ENCODE peak calls at places on chromosomes 11 and 22, in six cellular contexts. C is mucosa of gallbladder; L is T1000; P is stimulated activated CD8-positive, alpha-beta memory T cell treated with anti-CD3 and anti-CD28 coated beads, Interleukin-2, amount 100 ng/mL, for 48 hours; F is GM23248; G is NCI-H1048. V is an unnamed sample.

GRCh38 chr11:85590848-85591483 is 36.2 kb downstream of the DLG2 start:
- DNase-seq in C (no peak), L (no peak), P (no peak), F (peak; percentile 63), G (no peak), V (no peak)

GRCh38 chr11:2267871-2268825 is 2.2 kb downstream of the ASCL2 start:
- DNase-seq in C (peak; percentile 9), L (no peak), P (no peak), F (no peak), G (no peak), V (no peak)

GRCh38 chr22:25644122-25644521 is 79.6 kb downstream of the GRK3 start:
- DNase-seq in C (no peak), L (no peak), P (no peak), F (no peak), G (no peak), V (no peak)

GRCh38 chr11:66150725-66151124 is 80.7 kb downstream of the PACS1 start:
- DNase-seq in C (no peak), L (no peak), P (no peak), F (no peak), G (no peak), V (no peak)

GRCh38 chr11:67641302-67642147 is 2.0 kb upstream of the TBX10 start:
- DNase-seq in C (no peak), L (no peak), P (no peak), F (no peak), G (no peak), V (no peak)

GRCh38 chr22:42275970-42276369 is 5.5 kb upstream of the TCF20 start:
- DNase-seq in C (no peak), L (no peak), P (no peak), F (no peak), G (no peak), V (no peak)

GRCh38 chr11:10397226-10397987 is 57.7 kb upstream of the AMPD3 start:
- DNase-seq in C (no peak), L (peak; percentile 8), P (no peak), F (no peak), G (no peak), V (no peak)

GRCh38 chr11:86416494-86416893 is 41.8 kb downstream of the CCDC81 start:
- DNase-seq in C (no peak), L (no peak), P (no peak), F (no peak), G (no peak), V (no peak)

GRCh38 chr11:19577849-19578619 is 134.6 kb upstream of the NAV2 start:
- DNase-seq in C (peak; percentile 26), L (no peak), P (no peak), F (peak; percentile 67), G (no peak), V (peak; percentile 63)

GRCh38 chr11:124069429-124070401 is 28.6 kb upstream of the OR10G7 start:
- DNase-seq in C (no peak), L (peak; percentile 15), P (no peak), F (peak; percentile 78), G (no peak), V (no peak)

GRCh38 chr11:82867495-82868082 is 32.6 kb downstream of the PRCP start:
- DNase-seq in C (peak; percentile 84), L (peak; percentile 35), P (peak; percentile 49), F (peak; percentile 85), G (peak; percentile 41), V (peak; percentile 81)

GRCh38 chr11:125165664-125166346 is 1.3 kb downstream of the PKNOX2 start:
- DNase-seq in C (no peak), L (no peak), P (no peak), F (peak; percentile 66), G (no peak), V (no peak)

GRCh38 chr22:46770151-46770641 is 7.7 kb downstream of the TBC1D22A start:
- DNase-seq in C (no peak), L (no peak), P (no peak), F (no peak), G (no peak), V (no peak)

GRCh38 chr22:25548866-25549464 is 15.5 kb upstream of the GRK3 start:
- DNase-seq in C (no peak), L (no peak), P (no peak), F (no peak), G (no peak), V (no peak)

V was measured in NCI-H446 treated with DMSO at 0.1 percent for 48 hours.